ENCODE peak calls at places on chromosome 22, in four cellular contexts. U is amniotic epithelial cell; R is stimulated activated CD8-positive, alpha-beta memory T cell treated with anti-CD3 and anti-CD28 coated beads, Interleukin-7, amount 100 ng/mL, for 24 hours; G is NCI-H526. B is an unnamed sample.

GRCh38 chr22:36816635-36817428 is at the start of gene PVALB:
- DNase-seq in U (peak; percentile 9), R (no peak), G (peak; percentile 31), B (peak; percentile 84)

GRCh38 chr22:28329582-28330073 is 350.0 kb downstream of the TTC28 start:
- DNase-seq in U (peak; percentile 86), R (no peak), G (no peak), B (no peak)

GRCh38 chr22:46060292-46061123 is 83.5 kb upstream of the WNT7B start:
- DNase-seq in U (no peak), R (no peak), G (no peak), B (no peak)

GRCh38 chr22:43681724-43682360 is 130.3 kb downstream of the EFCAB6 start:
- DNase-seq in U (no peak), R (no peak), G (peak; percentile 43), B (no peak)

GRCh38 chr22:46054091-46054877 is 77.3 kb upstream of the WNT7B start:
- DNase-seq in U (peak; percentile 65), R (no peak), G (peak; percentile 84), B (peak; percentile 84)

GRCh38 chr22:27749597-27750225 is 51.8 kb downstream of the MN1 start:
- DNase-seq in U (peak; percentile 68), R (no peak), G (no peak), B (no peak)

GRCh38 chr22:25221790-25222189 is 2.4 kb downstream of the CRYBB2 start:
- DNase-seq in U (no peak), R (no peak), G (no peak), B (no peak)

GRCh38 chr22:24175160-24175808 is 6.0 kb upstream of the SUSD2 start:
- DNase-seq in U (peak; percentile 56), R (no peak), G (peak; percentile 56), B (peak; percentile 61)

GRCh38 chr22:29842740-29843139 is 4.7 kb upstream of the ASCC2 start:
- DNase-seq in U (peak; percentile 86), R (no peak), G (peak; percentile 25), B (no peak)

B was measured in frontal cortex.